ENCODE peak calls at places on chromosomes 7 and 10, in four cellular contexts. One of them, this sample, is unnamed.

GRCh38 chr10:125034671-125035070 is 92.7 kb downstream of the ZRANB1 start:
- DNase-seq in Peyer's patch: no peak
- DNase-seq in NT2/D1: no peak
- DNase-seq in heart right ventricle: no peak
- DNase-seq in this sample: no peak

GRCh38 chr7:28919510-28919909 is 38.6 kb downstream of the TRIL start:
- DNase-seq in Peyer's patch: no peak
- DNase-seq in NT2/D1: no peak
- DNase-seq in heart right ventricle: no peak
- DNase-seq in this sample: no peak

GRCh38 chr10:19749185-19749729 is 67.0 kb upstream of the PLXDC2 start:
- DNase-seq in Peyer's patch: no peak
- DNase-seq in NT2/D1: no peak
- DNase-seq in heart right ventricle: no peak
- DNase-seq in this sample: no peak

GRCh38 chr10:488933-489215 is 200.6 kb downstream of the DIP2C start:
- DNase-seq in Peyer's patch: no peak
- DNase-seq in NT2/D1: no peak
- DNase-seq in heart right ventricle: no peak
- DNase-seq in this sample: no peak

GRCh38 chr10:113329121-113329596 is 223.7 kb upstream of the HABP2 start:
- DNase-seq in Peyer's patch: no peak
- DNase-seq in NT2/D1: no peak
- DNase-seq in heart right ventricle: no peak
- DNase-seq in this sample: no peak

GRCh38 chr7:26603631-26604030 is 260.8 kb downstream of the SKAP2 start:
- DNase-seq in Peyer's patch: no peak
- DNase-seq in NT2/D1: peak
- DNase-seq in heart right ventricle: no peak
- DNase-seq in this sample: no peak

GRCh38 chr7:36309301-36309700 is 80.4 kb upstream of the ANLN start:
- DNase-seq in Peyer's patch: peak
- DNase-seq in NT2/D1: no peak
- DNase-seq in heart right ventricle: no peak
- DNase-seq in this sample: no peak

GRCh38 chr10:50404021-50404823 is 152.9 kb upstream of the ASAH2 start:
- DNase-seq in Peyer's patch: no peak
- DNase-seq in NT2/D1: no peak
- DNase-seq in heart right ventricle: no peak
- DNase-seq in this sample: no peak

This sample was measured in pancreas.